ENCODE peak calls at places on chromosome 19, in seven cellular contexts. P, E, V, K, N, B and Y are unnamed samples.

GRCh38 chr19:29662604-29663404 is 2.5 kb upstream of the PLEKHF1 start:
- DNase-seq in P (peak), V (peak), B (no peak), K (no peak), N (no peak), E (no peak), Y (peak)

GRCh38 chr19:44332145-44332544 is 24.3 kb downstream of the ZNF112 start:
- DNase-seq in P (no peak), K (no peak), V (no peak), N (no peak), E (no peak), B (no peak), Y (no peak)

GRCh38 chr19:45976180-45976579 is 2.5 kb upstream of the NOVA2 start:
- DNase-seq in P (no peak), V (no peak), K (no peak), E (no peak), B (no peak), N (no peak), Y (peak)

GRCh38 chr19:43774103-43774939 is 6.5 kb downstream of the KCNN4 start:
- DNase-seq in V (no peak), E (peak), K (no peak), B (no peak), P (no peak), N (no peak), Y (peak)

GRCh38 chr19:29674374-29675119 is 9.3 kb downstream of the PLEKHF1 start:
- DNase-seq in P (no peak), V (peak), E (no peak), N (no peak), B (no peak), K (no peak), Y (no peak)

GRCh38 chr19:49057636-49058234 is at the start of gene CGB7:
- DNase-seq in V (no peak), K (peak), B (no peak), E (peak), P (peak), N (peak), Y (no peak)

GRCh38 chr19:40398417-40399056 is 8.6 kb upstream of the HIPK4 start:
- DNase-seq in B (no peak), N (peak), E (peak), P (peak), K (peak), V (peak), Y (no peak)

GRCh38 chr19:44111910-44112463 is 1.2 kb upstream of the ZNF225 start:
- DNase-seq in B (no peak), V (no peak), N (no peak), K (peak), E (no peak), P (peak), Y (no peak)

GRCh38 chr19:10295847-10296591 is 6.3 kb downstream of the ICAM5 start:
- DNase-seq in P (no peak), E (peak), K (peak), N (no peak), B (no peak), V (no peak), Y (no peak)

GRCh38 chr19:38062959-38063786 is 156.2 kb downstream of the SIPA1L3 start:
- DNase-seq in B (no peak), N (no peak), E (no peak), V (no peak), K (peak), P (no peak), Y (no peak)

GRCh38 chr19:47649588-47649987 is 40.7 kb downstream of the BICRA start:
- DNase-seq in E (no peak), P (no peak), B (no peak), V (no peak), N (no peak), K (no peak), Y (no peak)
- H3K4me3 ChIP-seq in E (no peak), P (no peak), B (no peak), V (no peak), N (no peak), K (no peak), Y (no peak)

GRCh38 chr19:33621065-33621785 is 528 bp upstream of the CHST8 start:
- DNase-seq in P (no peak), K (no peak), B (no peak), V (no peak), N (no peak), E (no peak), Y (no peak)

GRCh38 chr19:33622809-33623511 is 1.2 kb downstream of the CHST8 start:
- DNase-seq in K (no peak), E (no peak), P (no peak), B (no peak), V (no peak), N (no peak), Y (no peak)

GRCh38 chr19:33620611-33621010 is 1.1 kb upstream of the CHST8 start:
- DNase-seq in N (no peak), P (no peak), B (no peak), V (no peak), E (no peak), K (no peak), Y (no peak)

GRCh38 chr19:33622505-33622808 is 704 bp downstream of the CHST8 start:
- DNase-seq in K (no peak), P (peak), N (no peak), E (no peak), B (no peak), V (no peak), Y (no peak)

GRCh38 chr19:33621811-33622504 is at the start of gene CHST8:
- DNase-seq in B (no peak), K (peak), V (no peak), N (no peak), E (peak), P (peak), Y (peak)
- H3K4me3 ChIP-seq in B (no peak), K (peak), V (peak), N (no peak), E (no peak), P (peak), Y (peak)

DNA sequence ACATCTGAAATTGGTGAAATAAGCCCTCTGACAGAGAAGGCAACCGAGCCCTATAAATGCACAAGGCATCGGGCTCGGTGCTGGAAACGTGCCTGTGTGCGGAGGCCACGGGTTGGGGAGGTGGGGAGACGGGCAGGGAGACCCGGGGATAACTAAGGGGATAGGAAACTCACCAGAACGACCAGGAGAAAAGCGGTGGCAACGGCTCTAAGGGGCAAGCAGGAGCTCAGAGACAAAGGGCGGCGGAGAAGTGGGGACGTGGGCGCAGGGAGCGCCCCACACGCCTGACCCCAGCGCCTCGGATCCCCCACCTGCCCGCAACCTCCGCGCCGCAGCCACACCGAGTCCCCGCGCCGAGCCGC is 547 bp downstream of the SLC1A6 start:
- DNase-seq in V (no peak), K (no peak), E (no peak), B (no peak), P (no peak), N (no peak), Y (no peak)
- H3K4me3 ChIP-seq in V (peak), K (no peak), E (no peak), B (no peak), P (peak), N (no peak), Y (peak)

DNA sequence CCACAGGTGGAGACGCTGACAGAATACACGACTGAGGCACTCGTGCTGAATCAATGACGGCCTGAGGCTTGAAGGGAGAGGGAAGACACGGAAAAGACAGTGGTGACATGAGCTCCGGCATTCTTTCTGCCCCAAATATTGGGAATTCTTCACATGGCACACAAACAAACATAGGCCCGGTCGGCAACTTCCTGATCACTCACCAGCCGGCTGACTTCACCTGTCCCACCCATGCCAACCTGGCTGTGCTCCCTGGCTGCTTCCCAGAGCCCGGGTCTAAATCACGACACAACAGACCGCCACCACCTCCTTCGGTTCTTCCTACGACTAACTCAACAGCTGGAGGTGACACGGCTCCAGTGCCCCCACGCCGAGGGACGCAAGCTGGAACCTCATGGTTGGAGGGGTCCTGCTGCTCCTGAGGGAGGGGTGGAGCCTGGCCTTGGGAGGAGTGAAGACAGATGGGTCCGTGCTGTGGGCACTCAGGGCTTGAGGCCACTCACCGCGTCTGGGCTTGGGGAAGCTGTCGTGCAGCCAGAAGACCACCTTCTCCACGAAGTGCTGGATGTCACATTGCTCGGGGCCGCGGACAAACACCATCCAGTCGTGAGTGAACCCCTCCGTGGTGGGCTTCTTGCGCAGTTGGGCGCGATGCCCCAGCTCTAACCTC is 9.6 kb downstream of the MLLT1 start:
- DNase-seq in P (no peak), V (no peak), E (no peak), N (no peak), K (no peak), B (no peak), Y (no peak)
- H3K4me3 ChIP-seq in P (no peak), V (no peak), E (no peak), N (no peak), K (no peak), B (no peak), Y (no peak)

GRCh38 chr19:51691122-51692064 is 1.7 kb upstream of the SPACA6 start:
- DNase-seq in B (no peak), N (no peak), E (no peak), V (no peak), P (no peak), K (no peak), Y (no peak)
- H3K4me3 ChIP-seq in B (peak), N (peak), E (no peak), V (peak), P (peak), K (no peak), Y (peak)